ENCODE peak calls at places on chromosomes 7 and 10, in seven cellular contexts. Q, R, B, J, Y, S and O are unnamed samples.

GRCh38 chr10:95295031-95295755 is 4.4 kb upstream of the PDLIM1 start:
- DNase-seq in J (no peak), S (no peak), R (no peak), Q (no peak), Y (peak), B (peak), O (peak)

GRCh38 chr10:115981056-115981455 is 291.9 kb downstream of the GFRA1 start:
- DNase-seq in R (no peak), Q (no peak), J (no peak), Y (peak), S (no peak), B (no peak), O (no peak)

GRCh38 chr7:154720016-154720415 is 282.9 kb downstream of the PAXIP1 start:
- DNase-seq in Y (no peak), B (no peak), Q (no peak), J (no peak), R (no peak), S (no peak), O (no peak)

GRCh38 chr10:121189092-121189491 is 337.9 kb downstream of the WDR11 start:
- DNase-seq in Q (no peak), Y (no peak), B (no peak), J (no peak), S (no peak), R (no peak), O (no peak)

GRCh38 chr7:108178393-108178792 is 48.2 kb upstream of the LAMB4 start:
- DNase-seq in B (no peak), Q (no peak), J (no peak), S (no peak), Y (no peak), R (no peak), O (no peak)

GRCh38 chr7:24119852-24120251 is 164.1 kb upstream of the NPY start:
- DNase-seq in Y (no peak), S (no peak), Q (no peak), J (no peak), R (no peak), B (no peak), O (no peak)

GRCh38 chr7:157702311-157703023 is 365.7 kb downstream of the DNAJB6 start:
- DNase-seq in J (no peak), R (no peak), B (no peak), Y (no peak), Q (no peak), S (no peak), O (no peak)

GRCh38 chr7:27586825-27587224 is 75.9 kb downstream of the HIBADH start:
- DNase-seq in R (no peak), Q (no peak), B (no peak), Y (no peak), J (no peak), S (no peak), O (no peak)

GRCh38 chr7:44305564-44306507 is 19.6 kb downstream of the CAMK2B start:
- DNase-seq in B (no peak), R (no peak), S (no peak), Y (no peak), Q (no peak), J (no peak), O (no peak)

GRCh38 chr10:123974406-123974805 is 82.8 kb upstream of the CPXM2 start:
- DNase-seq in J (peak), S (no peak), Y (peak), Q (peak), R (no peak), B (peak), O (no peak)

DNA sequence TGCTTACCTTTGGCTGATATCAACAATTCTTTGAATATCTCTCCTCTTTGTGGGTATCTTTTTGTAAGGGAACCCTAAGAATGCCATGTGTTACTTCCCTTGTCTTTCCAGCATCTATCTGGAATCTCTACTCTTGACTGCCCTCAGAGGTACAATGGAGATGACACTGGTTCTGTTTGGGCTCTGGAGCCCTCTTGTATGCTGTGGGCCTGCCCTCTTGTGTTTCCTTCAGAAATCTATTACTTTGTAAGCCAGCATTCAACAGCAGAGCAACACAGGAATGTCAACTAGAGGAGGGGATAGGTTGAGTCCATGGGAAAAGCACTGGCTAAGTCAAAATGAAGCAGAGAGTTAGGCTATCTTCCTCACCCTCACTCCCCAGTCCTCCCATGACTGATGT is 142.3 kb downstream of the XPNPEP1 start:
- DNase-seq in Y (no peak), Q (no peak), R (no peak), J (no peak), B (no peak), S (no peak), O (no peak)
- TF ChIP-seq CTCF in Y (no peak), Q (no peak), R (no peak), J (no peak), B (no peak), S (no peak), O (no peak)

GRCh38 chr10:21496285-21497176 is 29.0 kb downstream of the SKIDA1 start:
- DNase-seq in J (no peak), S (no peak), Q (peak), B (peak), R (peak), Y (peak), O (peak)
- TF ChIP-seq CTCF in J (no peak), S (peak), Q (peak), B (peak), R (peak), Y (peak), O (no peak)

DNA sequence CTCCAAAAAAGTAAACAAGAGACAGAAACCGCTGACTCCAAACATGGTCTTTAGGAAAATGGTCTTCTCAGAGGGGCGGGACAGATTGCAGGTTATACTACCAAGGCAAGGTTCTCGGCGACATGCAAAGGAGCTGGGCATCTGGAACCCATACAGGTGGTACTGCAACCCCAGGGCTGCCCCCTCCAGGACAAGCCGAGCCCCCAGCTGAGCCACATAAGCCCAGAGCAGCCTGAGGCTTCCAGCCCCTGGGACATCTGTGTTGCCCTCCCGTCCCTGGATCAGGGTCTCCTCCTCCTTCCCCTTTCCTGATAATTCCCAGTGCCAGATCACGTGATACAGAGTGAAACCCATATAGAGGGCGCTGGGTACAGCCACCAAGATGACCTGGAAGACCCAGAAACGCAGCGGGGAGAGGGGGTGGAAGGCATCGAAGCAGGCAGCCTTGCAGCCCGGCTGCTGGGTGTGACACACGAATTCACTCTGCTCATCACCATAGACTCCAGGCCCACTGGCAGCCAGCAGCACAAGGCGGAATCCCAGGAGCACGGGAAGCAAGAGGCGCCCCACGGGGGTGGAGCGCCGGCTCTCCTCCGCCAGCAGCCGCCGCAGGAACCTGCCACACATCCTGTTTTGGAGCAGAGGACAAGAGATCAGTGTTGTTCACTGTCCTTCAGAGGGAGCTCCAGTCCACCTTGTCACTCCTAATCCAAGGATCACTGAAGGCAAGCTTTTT is at the start of gene GJC3:
- DNase-seq in R (peak), Q (peak), B (peak), S (no peak), J (peak), Y (peak), O (no peak)
- TF ChIP-seq CTCF in R (peak), Q (peak), B (peak), S (peak), J (peak), Y (peak), O (no peak)

GRCh38 chr7:31171216-31171750 is 119.2 kb downstream of the ADCYAP1R1 start:
- DNase-seq in Y (no peak), S (no peak), J (no peak), R (no peak), B (no peak), Q (no peak), O (no peak)

GRCh38 chr7:31172071-31172470 is 120.0 kb downstream of the ADCYAP1R1 start:
- DNase-seq in Y (no peak), B (no peak), S (no peak), Q (no peak), J (no peak), R (no peak), O (no peak)

GRCh38 chr7:31175672-31176071 is 123.6 kb downstream of the ADCYAP1R1 start:
- DNase-seq in Y (no peak), B (no peak), R (no peak), S (no peak), Q (peak), J (no peak), O (no peak)
- TF ChIP-seq CTCF in Y (no peak), B (no peak), R (no peak), S (peak), Q (peak), J (peak), O (no peak)

DNA sequence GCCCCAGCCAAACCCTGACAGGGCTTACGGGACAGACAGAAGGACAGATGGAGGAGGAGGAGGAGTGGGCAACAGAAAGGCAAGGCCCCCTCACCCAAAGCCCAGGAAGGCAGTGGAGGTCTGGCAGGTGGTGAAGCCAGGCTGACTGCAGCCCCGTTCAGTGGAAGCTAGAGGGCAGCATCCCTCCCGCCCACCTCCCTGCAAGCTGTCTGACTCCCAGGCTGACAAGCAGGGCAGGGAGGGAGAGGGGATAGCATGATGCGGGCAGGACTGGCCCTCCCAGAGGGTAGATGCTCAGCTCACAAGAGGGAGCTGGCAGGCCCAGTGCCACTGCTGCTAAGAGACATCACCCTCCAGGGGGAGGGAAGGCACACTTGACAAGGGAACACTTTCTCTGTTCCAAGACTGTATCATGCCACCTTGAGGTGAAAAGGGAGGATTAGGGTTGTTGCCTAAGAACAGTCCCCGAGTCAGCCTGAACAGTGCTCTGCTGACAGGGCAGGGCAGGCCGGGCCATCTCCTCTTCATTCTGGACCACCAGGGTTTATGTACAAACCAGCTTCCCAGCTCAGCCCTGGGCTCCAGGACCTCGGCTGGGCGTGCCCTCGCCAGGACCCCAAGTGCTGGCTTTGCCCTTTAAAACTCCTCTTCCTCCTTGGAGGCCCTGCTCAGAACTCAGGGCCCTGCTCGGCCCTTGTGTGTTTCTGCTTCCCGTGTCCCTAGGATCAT is 61.8 kb downstream of the RASGEF1A start:
- DNase-seq in Q (peak), S (peak), R (no peak), J (no peak), B (peak), Y (peak), O (peak)
- TF ChIP-seq CTCF in Q (peak), S (peak), R (peak), J (peak), B (peak), Y (peak), O (peak)

GRCh38 chr10:101116754-101117153 is 14.3 kb upstream of the TLX1 start:
- DNase-seq in B (no peak), Y (no peak), Q (no peak), R (no peak), J (no peak), S (no peak), O (no peak)
- TF ChIP-seq CTCF in B (no peak), Y (no peak), Q (no peak), R (no peak), J (no peak), S (no peak), O (no peak)

DNA sequence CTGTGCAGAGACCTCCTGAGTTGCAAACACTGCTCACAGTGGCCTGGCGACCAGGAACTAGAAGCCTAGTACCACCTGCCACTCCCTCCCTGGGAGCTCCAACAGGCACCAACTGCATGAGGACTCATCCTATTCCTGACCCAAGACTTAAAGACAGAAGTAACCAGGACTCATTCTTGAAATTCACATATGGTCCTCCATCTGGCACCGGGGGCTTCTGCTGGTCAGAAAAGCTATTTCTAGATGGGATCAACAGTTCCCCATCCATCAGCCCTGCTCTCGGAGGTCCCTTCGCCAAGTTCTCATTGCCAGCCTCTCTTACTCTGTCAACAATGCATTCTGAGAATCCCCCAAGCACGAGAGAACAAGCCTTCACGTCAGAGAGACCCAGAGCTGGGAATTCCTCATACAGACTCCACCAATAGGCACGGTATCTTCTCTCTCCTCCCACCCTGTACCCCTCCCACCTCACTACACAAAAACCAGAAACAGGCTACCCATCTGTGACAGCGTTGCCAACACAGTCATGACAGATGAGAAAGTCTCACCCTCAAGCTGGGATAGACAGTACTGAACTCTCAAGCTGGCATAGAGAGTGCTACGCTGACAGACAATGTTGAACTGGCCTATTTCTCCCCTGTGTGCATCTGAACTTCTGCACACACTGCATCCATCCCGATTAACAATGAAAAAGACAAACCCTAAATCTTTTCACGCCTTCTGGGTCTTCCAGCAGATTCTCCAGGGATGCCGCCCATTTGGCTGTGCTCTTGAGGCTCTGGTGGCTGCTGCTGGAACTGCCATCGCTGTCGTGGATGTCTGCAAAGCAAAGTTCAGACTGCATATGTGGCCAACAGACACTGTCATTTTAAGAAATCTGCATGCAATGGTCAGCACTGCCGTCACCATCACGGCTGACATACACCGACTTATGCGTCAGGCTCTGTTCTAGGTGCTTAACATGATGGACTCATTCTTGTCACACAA is 15.6 kb downstream of the RGS10 start:
- DNase-seq in J (no peak), R (no peak), Q (no peak), B (no peak), Y (no peak), S (no peak), O (no peak)
- TF ChIP-seq CTCF in J (no peak), R (no peak), Q (no peak), B (peak), Y (no peak), S (peak), O (no peak)

GRCh38 chr10:37704566-37704965 is 152.8 kb downstream of the ZNF248 start:
- DNase-seq in Q (no peak), R (no peak), Y (no peak), B (no peak), J (no peak), S (no peak), O (no peak)

GRCh38 chr10:37710831-37711616 is 146.4 kb downstream of the ZNF248 start:
- DNase-seq in Q (no peak), Y (no peak), J (no peak), B (no peak), R (no peak), S (no peak), O (no peak)

GRCh38 chr10:37711617-37712488 is 145.6 kb downstream of the ZNF248 start:
- DNase-seq in Y (no peak), J (no peak), S (no peak), B (no peak), R (no peak), Q (no peak), O (no peak)

GRCh38 chr10:37703833-37704382 is 153.5 kb downstream of the ZNF248 start:
- DNase-seq in S (no peak), R (no peak), Y (no peak), B (no peak), Q (no peak), J (no peak), O (no peak)

GRCh38 chr10:37707829-37708578 is 149.4 kb downstream of the ZNF248 start:
- DNase-seq in S (no peak), Y (no peak), R (no peak), Q (no peak), B (no peak), J (no peak), O (no peak)
- TF ChIP-seq CTCF in S (no peak), Y (no peak), R (no peak), Q (no peak), B (no peak), J (no peak), O (no peak)